ENCODE peak calls at places on chromosomes 11 and 22, in four cellular contexts. T is bronchial epithelial cell, Z is uterus, M is endodermal cell. E is an unnamed sample.

GRCh38 chr11:60854847-60855725 is 664 bp downstream of the PTGDR2 start:
- DNase-seq in T (no peak), Z (no peak), M (no peak), E (no peak)

GRCh38 chr22:17851754-17852153 is 77.5 kb upstream of the BID start:
- DNase-seq in T (no peak), Z (peak), M (no peak), E (no peak)

GRCh38 chr22:26401726-26402125 is 27.3 kb upstream of the ASPHD2 start:
- DNase-seq in T (no peak), Z (no peak), M (peak), E (no peak)

GRCh38 chr22:30883586-30884145 is 84.9 kb downstream of the MORC2 start:
- DNase-seq in T (no peak), Z (no peak), M (no peak), E (no peak)

GRCh38 chr11:106012744-106013143 is 9.3 kb downstream of the MSANTD4 start:
- DNase-seq in T (peak), Z (no peak), M (no peak), E (no peak)

GRCh38 chr22:19378362-19378711 is 53.2 kb downstream of the HIRA start:
- DNase-seq in T (no peak), Z (no peak), M (no peak), E (no peak)

GRCh38 chr11:112761911-112762685 is 199.1 kb upstream of the NCAM1 start:
- DNase-seq in T (no peak), Z (no peak), M (no peak), E (no peak)

GRCh38 chr22:18950141-18950540 is 14.0 kb upstream of the PRODH start:
- DNase-seq in T (no peak), Z (no peak), M (no peak), E (no peak)

GRCh38 chr11:107819361-107820014 is 39.1 kb downstream of the SLC35F2 start:
- DNase-seq in T (peak), Z (no peak), M (no peak), E (no peak)

GRCh38 chr11:134126197-134126822 is 57.4 kb downstream of the JAM3 start:
- DNase-seq in T (peak), Z (no peak), M (peak), E (no peak)

GRCh38 chr22:39995346-39996252 is 845 bp downstream of the FAM83F start:
- DNase-seq in T (no peak), Z (no peak), M (peak), E (no peak)

GRCh38 chr11:69918231-69918937 is 99.2 kb upstream of the FGF3 start:
- DNase-seq in T (no peak), Z (peak), M (peak), E (no peak)

GRCh38 chr11:8722156-8722555 is 39.6 kb downstream of the RPL27A start:
- DNase-seq in T (no peak), Z (no peak), M (peak), E (no peak)

GRCh38 chr22:16932577-16932976 is 75.4 kb downstream of the GAB4 start:
- DNase-seq in T (no peak), Z (no peak), M (peak), E (no peak)

GRCh38 chr11:31956310-31956709 is 134.6 kb upstream of the RCN1 start:
- DNase-seq in T (peak), Z (no peak), M (no peak), E (peak)

GRCh38 chr11:788009-788640 is 1.8 kb downstream of the CEND1 start:
- DNase-seq in T (no peak), Z (no peak), M (no peak), E (no peak)

GRCh38 chr22:23219787-23220484 is 39.6 kb downstream of the BCR start:
- DNase-seq in T (peak), Z (no peak), M (peak), E (no peak)

GRCh38 chr11:91978747-91979146 is 245.9 kb upstream of the FAT3 start:
- DNase-seq in T (peak), Z (no peak), M (no peak), E (no peak)

GRCh38 chr22:41217553-41218157 is 12.5 kb downstream of the L3MBTL2 start:
- DNase-seq in T (peak), Z (peak), M (peak), E (no peak)

GRCh38 chr22:42262964-42263363 is 7.5 kb downstream of the TCF20 start:
- DNase-seq in T (no peak), Z (no peak), M (no peak), E (no peak)

GRCh38 chr22:24417901-24418641 is 9.3 kb upstream of the ADORA2A start:
- DNase-seq in T (peak), Z (no peak), M (no peak), E (no peak)

GRCh38 chr11:128407962-128408361 is 179.4 kb downstream of the ETS1 start:
- DNase-seq in T (peak), Z (no peak), M (no peak), E (no peak)

GRCh38 chr11:113311536-113311935 is 2.8 kb upstream of the TTC12 start:
- DNase-seq in T (no peak), Z (no peak), M (no peak), E (no peak)

GRCh38 chr11:81870815-81871214 is 862.8 kb downstream of the FAM181B start:
- DNase-seq in T (peak), Z (no peak), M (no peak), E (no peak)

GRCh38 chr11:73766763-73767162 is 5.9 kb upstream of the RAB6A start:
- DNase-seq in T (no peak), Z (no peak), M (no peak), E (no peak)

GRCh38 chr11:26187639-26188038 is 144.3 kb upstream of the ANO3 start:
- DNase-seq in T (peak), Z (no peak), M (no peak), E (no peak)

GRCh38 chr22:17966403-17966717 is 58.0 kb downstream of the MICAL3 start:
- DNase-seq in T (no peak), Z (no peak), M (no peak), E (no peak)

GRCh38 chr11:65555693-65556231 is 2.4 kb downstream of the LTBP3 start:
- DNase-seq in T (peak), Z (peak), M (no peak), E (no peak)

GRCh38 chr11:16924826-16925494 is 89.3 kb downstream of the PLEKHA7 start:
- DNase-seq in T (peak), Z (peak), M (peak), E (no peak)

GRCh38 chr22:36423461-36424404 is 36.0 kb upstream of the MYH9 start:
- DNase-seq in T (no peak), Z (no peak), M (no peak), E (no peak)

GRCh38 chr11:30143098-30143705 is 87.6 kb upstream of the FSHB start:
- DNase-seq in T (peak), Z (no peak), M (peak), E (no peak)

GRCh38 chr11:90476442-90477007 is 253.7 kb upstream of the CHORDC1 start:
- DNase-seq in T (peak), Z (no peak), M (peak), E (no peak)

GRCh38 chr11:133518702-133519264 is 13.5 kb downstream of the OPCML start:
- DNase-seq in T (no peak), Z (no peak), M (no peak), E (no peak)

GRCh38 chr11:116813781-116814471 is 9.2 kb downstream of the APOA4 start:
- DNase-seq in T (no peak), Z (no peak), M (peak), E (no peak)

GRCh38 chr22:42152661-42153270 is 22.2 kb upstream of the CYP2D6 start:
- DNase-seq in T (no peak), Z (no peak), M (no peak), E (no peak)

GRCh38 chr11:27718346-27718852 is 18.1 kb upstream of the BDNF start:
- DNase-seq in T (peak), Z (no peak), M (peak), E (peak)

GRCh38 chr11:72752088-72752914 is at the start of gene ARAP1:
- DNase-seq in T (peak), Z (peak), M (peak), E (no peak)
- TF ChIP-seq CTCF in T (no peak), Z (no peak), M (no peak), E (no peak)

GRCh38 chr11:35163707-35164496 is 24.9 kb downstream of the CD44 start:
- DNase-seq in T (no peak), Z (no peak), M (peak), E (no peak)
- TF ChIP-seq CTCF in T (peak), Z (no peak), M (peak), E (peak)

DNA sequence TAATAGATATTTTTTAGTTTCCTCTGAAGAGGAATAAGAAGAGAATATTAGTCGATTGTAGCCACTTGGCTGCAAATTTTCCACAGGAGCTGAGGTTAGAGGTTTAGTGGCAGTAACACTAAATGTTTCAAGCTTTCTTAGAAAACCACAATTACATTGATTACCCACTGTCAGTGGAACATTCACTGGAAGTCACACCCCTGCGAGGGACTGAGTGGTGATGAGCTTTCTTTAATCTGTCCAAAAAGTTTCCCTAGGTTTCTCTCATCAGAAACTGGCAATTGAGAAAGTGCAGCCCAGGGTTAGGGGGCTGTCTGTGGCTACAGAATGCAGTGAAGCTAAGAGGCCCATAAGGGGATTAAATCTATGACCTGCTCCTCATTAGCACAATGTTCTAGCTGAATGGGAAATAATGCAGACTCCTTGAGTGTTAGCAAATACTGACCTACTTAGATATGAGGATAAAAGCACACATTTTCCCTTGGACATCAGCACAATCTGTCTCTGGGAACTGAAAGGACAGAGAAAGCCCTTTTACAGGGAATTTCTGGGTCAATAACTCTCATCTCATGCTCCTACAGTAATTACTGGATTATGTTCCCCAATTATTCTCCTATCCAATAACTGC is 189.5 kb downstream of the FAM76B start:
- DNase-seq in T (no peak), Z (no peak), M (no peak), E (no peak)
- TF ChIP-seq CTCF in T (no peak), Z (no peak), M (no peak), E (no peak)

GRCh38 chr22:44139773-44140172 is 41.0 kb upstream of the PARVG start:
- DNase-seq in T (no peak), Z (no peak), M (no peak), E (no peak)

GRCh38 chr22:44133901-44134511 is 46.7 kb upstream of the PARVG start:
- DNase-seq in T (no peak), Z (no peak), M (no peak), E (no peak)

GRCh38 chr22:44133161-44133560 is 47.6 kb upstream of the PARVG start:
- DNase-seq in T (no peak), Z (no peak), M (no peak), E (no peak)

GRCh38 chr22:44136112-44136511 is 44.6 kb upstream of the PARVG start:
- DNase-seq in T (no peak), Z (no peak), M (no peak), E (no peak)

DNA sequence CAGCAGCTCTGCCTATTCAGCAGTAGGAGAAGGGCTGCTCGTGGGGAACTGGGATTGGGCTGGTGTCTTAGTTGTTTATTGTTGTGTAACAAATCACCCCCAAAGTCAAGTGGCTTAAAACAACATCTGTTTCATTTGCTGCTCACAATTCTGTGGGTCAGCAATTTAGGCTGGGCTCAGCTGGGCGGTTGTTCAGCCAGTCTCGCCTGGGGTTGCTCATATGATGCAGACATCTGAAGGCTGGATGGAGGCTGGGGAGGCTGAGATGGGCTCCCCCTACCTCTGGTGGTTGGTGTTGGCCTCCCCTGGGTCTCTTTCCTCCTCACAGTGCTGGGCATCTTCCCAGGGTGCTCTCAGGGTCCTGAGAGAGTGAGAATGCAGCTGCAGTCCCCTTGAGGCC is 43.3 kb upstream of the PARVG start:
- DNase-seq in T (no peak), Z (no peak), M (no peak), E (no peak)
- TF ChIP-seq CTCF in T (no peak), Z (no peak), M (no peak), E (no peak)

DNA sequence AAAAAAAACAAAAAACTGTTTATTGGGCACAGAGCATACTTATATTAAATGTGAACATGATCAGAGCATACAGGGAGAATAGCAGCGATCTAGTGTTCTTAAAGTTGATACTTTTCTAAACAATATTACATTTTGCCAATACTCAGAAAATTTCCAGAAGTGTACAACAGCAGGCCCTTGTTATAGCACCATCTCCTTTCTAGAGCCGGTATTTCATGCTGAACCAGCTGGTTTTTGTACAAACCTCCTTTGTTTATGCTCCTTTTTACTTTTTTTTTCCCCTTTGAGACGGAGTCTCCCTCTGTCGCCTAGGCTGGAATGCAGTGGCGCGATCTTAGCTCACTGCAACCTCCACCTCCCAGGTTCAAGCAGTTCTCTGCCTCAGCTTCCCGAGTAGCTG is 90.7 kb downstream of the PPP6R3 start:
- DNase-seq in T (no peak), Z (no peak), M (no peak), E (no peak)
- TF ChIP-seq CTCF in T (no peak), Z (no peak), M (no peak), E (no peak)

GRCh38 chr11:118691926-118692830 is 12.7 kb upstream of the TREH start:
- DNase-seq in T (peak), Z (no peak), M (peak), E (no peak)
- TF ChIP-seq CTCF in T (no peak), Z (no peak), M (peak), E (no peak)

GRCh38 chr11:58784995-58785394 is 53.3 kb upstream of the GLYAT start:
- DNase-seq in T (no peak), Z (no peak), M (no peak), E (no peak)
- TF ChIP-seq CTCF in T (no peak), Z (no peak), M (peak), E (no peak)

DNA sequence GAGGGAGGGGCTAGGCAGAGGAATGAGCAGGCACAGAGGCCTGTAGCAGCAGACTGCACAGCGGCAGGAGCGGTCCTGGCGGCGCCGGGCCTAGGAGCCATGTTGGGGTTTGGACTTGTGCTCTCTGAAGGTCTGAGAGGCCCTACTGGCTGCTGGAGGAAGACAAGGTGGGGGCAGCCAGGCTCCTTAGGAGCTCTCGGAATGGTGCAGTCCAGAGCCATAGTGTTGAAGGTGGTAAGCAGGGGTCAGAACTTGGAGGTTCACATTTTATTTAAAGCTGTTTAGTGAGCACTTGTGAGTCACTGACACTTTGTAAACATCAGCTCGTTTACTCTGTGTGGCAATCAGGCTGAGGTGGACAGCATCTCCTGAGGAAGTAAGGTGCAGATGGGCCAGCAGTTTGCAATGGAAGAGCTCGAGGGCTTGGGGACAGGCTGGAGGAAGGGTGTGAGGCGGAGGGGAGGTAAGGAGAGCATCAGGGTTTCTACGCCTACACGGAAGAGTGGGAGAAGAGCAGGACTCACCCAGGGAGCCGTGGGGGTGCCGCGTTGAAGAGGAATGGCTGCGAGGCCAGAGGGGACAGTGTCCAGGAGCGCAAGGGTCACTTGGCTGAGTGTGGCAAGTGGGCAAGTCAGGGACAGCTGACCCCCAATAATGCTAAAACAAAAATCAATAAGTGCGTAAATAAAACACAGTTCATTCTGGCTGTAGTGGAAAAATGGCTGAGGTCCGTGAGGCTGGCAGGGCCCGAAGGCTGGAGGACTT is 10.0 kb upstream of the TMEM191C start:
- DNase-seq in T (peak), Z (peak), M (peak), E (peak)
- TF ChIP-seq CTCF in T (no peak), Z (no peak), M (no peak), E (no peak)

DNA sequence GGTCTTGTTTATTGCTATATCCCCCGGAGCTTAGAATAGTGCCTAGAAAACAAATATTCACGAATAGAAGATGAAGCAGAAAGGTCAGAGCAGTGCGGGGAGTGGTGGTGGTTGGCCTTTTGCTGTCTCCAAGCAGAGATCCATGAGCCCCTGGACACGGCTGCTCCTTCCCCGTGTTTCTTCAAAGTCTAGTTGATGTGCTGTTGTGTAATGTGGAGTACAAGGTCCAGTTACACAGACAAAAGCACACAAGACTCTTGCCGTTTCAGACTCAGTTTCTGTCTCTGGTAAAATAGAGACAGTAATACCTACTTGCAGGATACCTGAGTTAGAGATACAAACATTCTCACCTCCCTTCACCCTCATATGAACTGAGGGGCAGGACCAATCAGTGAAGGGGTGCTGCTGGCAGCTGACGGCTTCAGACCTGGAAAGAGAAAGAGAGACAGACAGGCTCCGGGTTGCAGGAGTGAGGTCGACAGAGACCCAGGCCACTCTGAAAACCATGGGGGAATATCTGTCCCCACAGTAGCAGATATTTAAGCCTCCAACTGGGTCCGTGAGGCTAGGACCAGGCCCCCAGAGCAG is 56.2 kb downstream of the RASSF10 start:
- DNase-seq in T (no peak), Z (no peak), M (no peak), E (no peak)
- TF ChIP-seq CTCF in T (no peak), Z (no peak), M (no peak), E (no peak)

GRCh38 chr22:46547883-46548244 is 10.4 kb upstream of the CELSR1 start:
- DNase-seq in T (peak), Z (peak), M (peak), E (no peak)

GRCh38 chr22:46549971-46550641 is 12.7 kb upstream of the CELSR1 start:
- DNase-seq in T (no peak), Z (no peak), M (peak), E (no peak)

GRCh38 chr22:46547179-46547882 is 9.9 kb upstream of the CELSR1 start:
- DNase-seq in T (peak), Z (no peak), M (peak), E (no peak)

GRCh38 chr22:46551321-46551720 is 13.9 kb upstream of the CELSR1 start:
- DNase-seq in T (no peak), Z (no peak), M (peak), E (no peak)

GRCh38 chr22:46549565-46549840 is 12.1 kb upstream of the CELSR1 start:
- DNase-seq in T (no peak), Z (no peak), M (no peak), E (no peak)
- TF ChIP-seq CTCF in T (no peak), Z (no peak), M (no peak), E (no peak)